ENCODE peak calls at places on chromosomes 2 and 18, in eight cellular contexts. E, S, T, W, O, B, Y and M are unnamed samples.

GRCh38 chr2:130824492-130825061 is 12.1 kb upstream of the ARHGEF4 start:
- DNase-seq in E (peak), S (peak), T (peak), W (no peak), O (peak), B (no peak), Y (no peak), M (peak)

GRCh38 chr2:133760366-133760765 is 192.1 kb upstream of the NCKAP5 start:
- DNase-seq in E (no peak), S (no peak), T (no peak), W (no peak), O (no peak), B (no peak), Y (no peak), M (no peak)

GRCh38 chr2:128360711-128361110 is 42.0 kb upstream of the HS6ST1 start:
- DNase-seq in E (no peak), S (no peak), T (no peak), W (no peak), O (no peak), B (no peak), Y (peak), M (no peak)

GRCh38 chr2:201860541-201861154 is 54.3 kb downstream of the CDK15 start:
- DNase-seq in E (peak), S (peak), T (peak), W (peak), O (peak), B (no peak), Y (peak), M (peak)

GRCh38 chr2:180358458-180358857 is 351.4 kb upstream of the CWC22 start:
- DNase-seq in E (no peak), S (no peak), T (no peak), W (no peak), O (no peak), B (no peak), Y (no peak), M (no peak)

GRCh38 chr2:25699206-25699605 is 25.8 kb upstream of the DTNB start:
- DNase-seq in E (no peak), S (no peak), T (no peak), W (no peak), O (no peak), B (no peak), Y (no peak), M (no peak)

GRCh38 chr2:149972039-149972438 is 384.5 kb upstream of the MMADHC start:
- DNase-seq in E (no peak), S (no peak), T (no peak), W (no peak), O (no peak), B (no peak), Y (no peak), M (no peak)

GRCh38 chr2:23616630-23617029 is 231.7 kb downstream of the KLHL29 start:
- DNase-seq in E (no peak), S (no peak), T (no peak), W (no peak), O (no peak), B (no peak), Y (no peak), M (no peak)

GRCh38 chr2:37344453-37345361 is at the start of gene QPCT:
- DNase-seq in E (peak), S (peak), T (no peak), W (no peak), O (peak), B (no peak), Y (peak), M (no peak)

GRCh38 chr2:68698567-68699377 is 35.8 kb upstream of the ARHGAP25 start:
- DNase-seq in E (no peak), S (no peak), T (no peak), W (no peak), O (no peak), B (no peak), Y (no peak), M (no peak)

GRCh38 chr2:206088248-206088647 is 2.3 kb upstream of the INO80D start:
- DNase-seq in E (no peak), S (no peak), T (no peak), W (no peak), O (no peak), B (no peak), Y (no peak), M (no peak)

GRCh38 chr2:171244970-171245782 is 84.5 kb upstream of the TLK1 start:
- DNase-seq in E (no peak), S (no peak), T (no peak), W (no peak), O (no peak), B (no peak), Y (no peak), M (peak)

GRCh38 chr2:11955883-11956282 is 209.5 kb downstream of the LPIN1 start:
- DNase-seq in E (no peak), S (no peak), T (no peak), W (no peak), O (no peak), B (no peak), Y (no peak), M (no peak)

GRCh38 chr2:121564905-121565304 is 34.2 kb downstream of the RNU4ATAC start:
- DNase-seq in E (no peak), S (no peak), T (no peak), W (no peak), O (no peak), B (no peak), Y (no peak), M (no peak)

GRCh38 chr2:165055081-165055879 is 100.0 kb upstream of the SLC38A11 start:
- DNase-seq in E (no peak), S (peak), T (no peak), W (peak), O (no peak), B (no peak), Y (no peak), M (no peak)

GRCh38 chr18:28062446-28062845 is 114.5 kb downstream of the CDH2 start:
- DNase-seq in E (no peak), S (no peak), T (no peak), W (no peak), O (no peak), B (no peak), Y (no peak), M (peak)

GRCh38 chr2:179340678-179341077 is 76.0 kb upstream of the SESTD1 start:
- DNase-seq in E (peak), S (no peak), T (no peak), W (peak), O (no peak), B (no peak), Y (no peak), M (peak)

GRCh38 chr2:227881866-227882517 is 10.6 kb downstream of the DAW1 start:
- DNase-seq in E (no peak), S (no peak), T (no peak), W (no peak), O (no peak), B (no peak), Y (no peak), M (no peak)

GRCh38 chr2:159677654-159678053 is 34.7 kb upstream of the MARCHF7 start:
- DNase-seq in E (peak), S (no peak), T (no peak), W (no peak), O (no peak), B (no peak), Y (no peak), M (no peak)

GRCh38 chr2:25257032-25257455 is 84.7 kb downstream of the DNMT3A start:
- DNase-seq in E (no peak), S (no peak), T (no peak), W (peak), O (no peak), B (no peak), Y (no peak), M (no peak)

GRCh38 chr2:118495278-118495677 is 352.2 kb downstream of the EN1 start:
- DNase-seq in E (no peak), S (no peak), T (no peak), W (no peak), O (no peak), B (no peak), Y (no peak), M (no peak)

GRCh38 chr2:218221015-218221414 is 4.0 kb downstream of the ARPC2 start:
- DNase-seq in E (no peak), S (no peak), T (no peak), W (no peak), O (no peak), B (no peak), Y (no peak), M (no peak)

GRCh38 chr18:67735506-67735905 is 219.0 kb upstream of the DSEL start:
- DNase-seq in E (no peak), S (no peak), T (no peak), W (no peak), O (no peak), B (no peak), Y (no peak), M (no peak)

GRCh38 chr2:70104231-70105111 is 17.2 kb downstream of the PCBP1 start:
- DNase-seq in E (peak), S (peak), T (peak), W (peak), O (no peak), B (no peak), Y (no peak), M (no peak)